ENCODE peak calls at places on chromosomes 2 and 18, in six cellular contexts. E is putamen; O is RCC 7860; D is NCI-H146; F is activated CD8-positive, alpha-beta memory T cell treated with anti-CD3 and anti-CD28 coated beads for 48 hours; X is M059J. N is an unnamed sample.

GRCh38 chr2:144333144-144333555 is 186.8 kb downstream of the ZEB2 start:
- DNase-seq in E (no peak), O (no peak), D (no peak), F (no peak), X (no peak), N (no peak)

GRCh38 chr18:46260879-46261143 is 156.6 kb downstream of the HAUS1 start:
- DNase-seq in E (no peak), O (no peak), D (no peak), F (no peak), X (no peak), N (no peak)

GRCh38 chr18:46250084-46250811 is 146.1 kb downstream of the HAUS1 start:
- DNase-seq in E (peak), O (peak), D (peak), F (peak), X (peak), N (peak)

GRCh38 chr2:170313636-170314348 is 135.8 kb downstream of the MYO3B start:
- DNase-seq in E (no peak), O (no peak), D (peak), F (no peak), X (peak), N (peak)

GRCh38 chr2:181954538-181954883 is 31.1 kb upstream of the PPP1R1C start:
- DNase-seq in E (no peak), O (no peak), D (no peak), F (no peak), X (no peak), N (no peak)

GRCh38 chr18:48813833-48814489 is 136.8 kb downstream of the SMAD7 start:
- DNase-seq in E (no peak), O (no peak), D (no peak), F (no peak), X (no peak), N (no peak)

GRCh38 chr18:77218642-77219041 is 31.0 kb upstream of the GALR1 start:
- DNase-seq in E (no peak), O (no peak), D (peak), F (no peak), X (no peak), N (no peak)

GRCh38 chr2:191086707-191087106 is 64.1 kb downstream of the STAT4 start:
- DNase-seq in E (no peak), O (no peak), D (no peak), F (no peak), X (no peak), N (no peak)

GRCh38 chr18:48441405-48441881 is 32.3 kb upstream of the ZBTB7C start:
- DNase-seq in E (no peak), O (no peak), D (no peak), F (no peak), X (peak), N (peak)

GRCh38 chr18:51020536-51020935 is 9.5 kb upstream of the SMAD4 start:
- DNase-seq in E (no peak), O (no peak), D (no peak), F (no peak), X (no peak), N (peak)

GRCh38 chr2:128442053-128442751 is 123.5 kb upstream of the HS6ST1 start:
- DNase-seq in E (no peak), O (no peak), D (no peak), F (no peak), X (no peak), N (peak)

GRCh38 chr2:236531991-236532390 is 37.6 kb upstream of the ACKR3 start:
- DNase-seq in E (no peak), O (no peak), D (no peak), F (no peak), X (no peak), N (no peak)

GRCh38 chr18:3466051-3466450 is 16.1 kb downstream of the TGIF1 start:
- DNase-seq in E (no peak), O (peak), D (no peak), F (no peak), X (peak), N (no peak)

GRCh38 chr18:6745504-6746031 is 16.1 kb downstream of the ARHGAP28 start:
- DNase-seq in E (no peak), O (no peak), D (no peak), F (no peak), X (no peak), N (no peak)

GRCh38 chr18:21509062-21509461 is 91.4 kb downstream of the ESCO1 start:
- DNase-seq in E (no peak), O (no peak), D (no peak), F (no peak), X (peak), N (no peak)

GRCh38 chr2:163213699-163214098 is 375.1 kb upstream of the KCNH7 start:
- DNase-seq in E (no peak), O (peak), D (no peak), F (no peak), X (peak), N (no peak)

GRCh38 chr2:133477614-133477990 is 90.7 kb downstream of the NCKAP5 start:
- DNase-seq in E (no peak), O (peak), D (no peak), F (no peak), X (peak), N (no peak)

GRCh38 chr2:215522237-215522636 is 86.4 kb upstream of the FN1 start:
- DNase-seq in E (peak), O (no peak), D (no peak), F (no peak), X (no peak), N (no peak)

GRCh38 chr2:203019142-203019541 is 4.5 kb downstream of the NBEAL1 start:
- DNase-seq in E (no peak), O (no peak), D (no peak), F (no peak), X (no peak), N (no peak)

GRCh38 chr18:46310258-46310657 is 206.1 kb downstream of the HAUS1 start:
- DNase-seq in E (no peak), O (no peak), D (no peak), F (no peak), X (no peak), N (no peak)

GRCh38 chr2:46187112-46187618 is 110.0 kb upstream of the EPAS1 start:
- DNase-seq in E (no peak), O (no peak), D (no peak), F (no peak), X (peak), N (no peak)

GRCh38 chr2:176148758-176149483 is 2.4 kb upstream of the HOXD4 start:
- DNase-seq in E (no peak), O (no peak), D (no peak), F (no peak), X (no peak), N (no peak)

GRCh38 chr2:154457291-154457690 is 241.2 kb upstream of the KCNJ3 start:
- DNase-seq in E (no peak), O (no peak), D (no peak), F (no peak), X (no peak), N (no peak)

GRCh38 chr18:28584726-28585125 is 407.8 kb upstream of the CDH2 start:
- DNase-seq in E (no peak), O (peak), D (no peak), F (no peak), X (peak), N (no peak)

GRCh38 chr2:128315122-128315828 is 3.4 kb downstream of the HS6ST1 start:
- DNase-seq in E (no peak), O (no peak), D (peak), F (no peak), X (no peak), N (no peak)

N was measured in NCI-H510A treated with DMSO at 0.1 percent for 48 hours.